ENCODE peak calls at places on chromosomes 6 and 20, in six cellular contexts. One of them, this sample, is unnamed.

GRCh38 chr20:23230766-23231385 is 119.7 kb upstream of the NXT1 start:
- DNase-seq in B cell: no peak
- DNase-seq in pancreas: no peak
- DNase-seq in amygdala: no peak
- DNase-seq in NCI-H2171 treated with DMSO at 0.1 percent for 48 hours: no peak
- DNase-seq in MCF 10A: no peak
- DNase-seq in this sample: no peak

GRCh38 chr6:73585566-73586415 is 65.0 kb upstream of the EEF1A1 start:
- DNase-seq in B cell: peak; percentile 74
- DNase-seq in pancreas: no peak
- DNase-seq in amygdala: peak; percentile 2
- DNase-seq in NCI-H2171 treated with DMSO at 0.1 percent for 48 hours: no peak
- DNase-seq in MCF 10A: peak; percentile 79
- DNase-seq in this sample: peak; percentile 70

GRCh38 chr6:15521516-15521915 is 141.3 kb downstream of the DTNBP1 start:
- DNase-seq in B cell: no peak
- DNase-seq in pancreas: no peak
- DNase-seq in amygdala: no peak
- DNase-seq in NCI-H2171 treated with DMSO at 0.1 percent for 48 hours: no peak
- DNase-seq in MCF 10A: no peak
- DNase-seq in this sample: no peak

GRCh38 chr6:94389218-94389617 is 969.9 kb upstream of the EPHA7 start:
- DNase-seq in B cell: no peak
- DNase-seq in pancreas: no peak
- DNase-seq in amygdala: no peak
- DNase-seq in NCI-H2171 treated with DMSO at 0.1 percent for 48 hours: no peak
- DNase-seq in MCF 10A: peak; percentile 6
- DNase-seq in this sample: no peak

GRCh38 chr6:112691289-112691688 is 344.2 kb downstream of the RFPL4B start:
- DNase-seq in B cell: no peak
- DNase-seq in pancreas: no peak
- DNase-seq in amygdala: no peak
- DNase-seq in NCI-H2171 treated with DMSO at 0.1 percent for 48 hours: peak; percentile 6
- DNase-seq in MCF 10A: peak; percentile 71
- DNase-seq in this sample: no peak

GRCh38 chr20:4729265-4729664 is 7.6 kb downstream of the PRND start:
- DNase-seq in B cell: no peak
- DNase-seq in pancreas: no peak
- DNase-seq in amygdala: no peak
- DNase-seq in NCI-H2171 treated with DMSO at 0.1 percent for 48 hours: no peak
- DNase-seq in MCF 10A: no peak
- DNase-seq in this sample: no peak

GRCh38 chr6:133637874-133638273 is 251.0 kb upstream of the TCF21 start:
- DNase-seq in B cell: no peak
- DNase-seq in pancreas: no peak
- DNase-seq in amygdala: no peak
- DNase-seq in NCI-H2171 treated with DMSO at 0.1 percent for 48 hours: no peak
- DNase-seq in MCF 10A: no peak
- DNase-seq in this sample: no peak

GRCh38 chr6:36958775-36959554 is 4.4 kb downstream of the PI16 start:
- DNase-seq in B cell: no peak
- DNase-seq in pancreas: no peak
- DNase-seq in amygdala: no peak
- DNase-seq in NCI-H2171 treated with DMSO at 0.1 percent for 48 hours: no peak
- DNase-seq in MCF 10A: no peak
- DNase-seq in this sample: no peak

GRCh38 chr20:45038747-45039469 is 62.0 kb downstream of the KCNS1 start:
- DNase-seq in B cell: no peak
- DNase-seq in pancreas: no peak
- DNase-seq in amygdala: no peak
- DNase-seq in NCI-H2171 treated with DMSO at 0.1 percent for 48 hours: no peak
- DNase-seq in MCF 10A: no peak
- DNase-seq in this sample: no peak

GRCh38 chr20:55472704-55473103 is 532.6 kb downstream of the CBLN4 start:
- DNase-seq in B cell: no peak
- DNase-seq in pancreas: no peak
- DNase-seq in amygdala: no peak
- DNase-seq in NCI-H2171 treated with DMSO at 0.1 percent for 48 hours: no peak
- DNase-seq in MCF 10A: no peak
- DNase-seq in this sample: peak; percentile 4

GRCh38 chr6:86477510-86478166 is 459.7 kb upstream of the HTR1E start:
- DNase-seq in B cell: no peak
- DNase-seq in pancreas: no peak
- DNase-seq in amygdala: no peak
- DNase-seq in NCI-H2171 treated with DMSO at 0.1 percent for 48 hours: no peak
- DNase-seq in MCF 10A: no peak
- DNase-seq in this sample: no peak

GRCh38 chr20:63639093-63639860 is 12.4 kb upstream of the GMEB2 start:
- DNase-seq in B cell: peak; percentile 71
- DNase-seq in pancreas: no peak
- DNase-seq in amygdala: no peak
- DNase-seq in NCI-H2171 treated with DMSO at 0.1 percent for 48 hours: no peak
- DNase-seq in MCF 10A: no peak
- DNase-seq in this sample: peak; percentile 89

GRCh38 chr6:26743941-26744699 is 84.6 kb upstream of the ZNF322 start:
- DNase-seq in B cell: no peak
- DNase-seq in pancreas: no peak
- DNase-seq in amygdala: no peak
- DNase-seq in NCI-H2171 treated with DMSO at 0.1 percent for 48 hours: no peak
- DNase-seq in MCF 10A: no peak
- DNase-seq in this sample: no peak

GRCh38 chr6:157941101-157941863 is 40.4 kb upstream of the SYNJ2 start:
- DNase-seq in B cell: no peak
- DNase-seq in pancreas: no peak
- DNase-seq in amygdala: peak; percentile 75
- DNase-seq in NCI-H2171 treated with DMSO at 0.1 percent for 48 hours: no peak
- DNase-seq in MCF 10A: no peak
- DNase-seq in this sample: no peak

GRCh38 chr6:170051229-170052172 is 239.4 kb downstream of the DLL1 start:
- DNase-seq in B cell: no peak
- DNase-seq in pancreas: no peak
- DNase-seq in amygdala: no peak
- DNase-seq in NCI-H2171 treated with DMSO at 0.1 percent for 48 hours: no peak
- DNase-seq in MCF 10A: no peak
- DNase-seq in this sample: no peak

GRCh38 chr6:29611426-29611825 is 21.6 kb downstream of the GABBR1 start:
- DNase-seq in B cell: no peak
- DNase-seq in pancreas: no peak
- DNase-seq in amygdala: no peak
- DNase-seq in NCI-H2171 treated with DMSO at 0.1 percent for 48 hours: no peak
- DNase-seq in MCF 10A: no peak
- DNase-seq in this sample: no peak

This sample was measured in OCI-LY7.